ENCODE peak calls at places on chromosomes 16 and 17, in nine cellular contexts. T is GM12864; D is NCI-H2081; Z is heart left ventricle; K is H9; M is osteocyte; B is HTR-8/SVneo; Q is CD8-positive, alpha-beta T cell; P is non-pigmented ciliary epithelial cell. F is an unnamed sample.

GRCh38 chr17:76304226-76305134 is 3.6 kb downstream of the QRICH2 start:
- DNase-seq in T (no peak), D (no peak), Z (no peak), K (no peak), M (no peak), B (no peak), Q (no peak), P (no peak), F (no peak)

GRCh38 chr17:72448019-72448418 is 327.2 kb downstream of the SOX9 start:
- DNase-seq in T (no peak), D (no peak), Z (no peak), K (no peak), M (no peak), B (no peak), Q (no peak), P (no peak), F (no peak)

GRCh38 chr16:57061084-57061905 is 31.1 kb upstream of the CPNE2 start:
- DNase-seq in T (no peak), D (no peak), Z (peak), K (no peak), M (no peak), B (peak), Q (no peak), P (no peak), F (peak)

GRCh38 chr17:74408262-74408661 is 23.6 kb upstream of the GPRC5C start:
- DNase-seq in T (no peak), D (no peak), Z (no peak), K (no peak), M (no peak), B (no peak), Q (no peak), P (no peak), F (peak)

GRCh38 chr17:4204676-4205075 is 59.1 kb downstream of the ANKFY1 start:
- DNase-seq in T (no peak), D (no peak), Z (peak), K (peak), M (peak), B (no peak), Q (no peak), P (peak), F (no peak)

GRCh38 chr17:14201087-14201486 is 35.6 kb downstream of the CDRT15 start:
- DNase-seq in T (no peak), D (no peak), Z (no peak), K (no peak), M (peak), B (no peak), Q (peak), P (no peak), F (no peak)

GRCh38 chr17:63831505-63831904 is 4.0 kb upstream of the FTSJ3 start:
- DNase-seq in T (no peak), D (no peak), Z (no peak), K (no peak), M (no peak), B (no peak), Q (no peak), P (no peak), F (no peak)

GRCh38 chr16:17106243-17106791 is 364.4 kb downstream of the XYLT1 start:
- DNase-seq in T (no peak), D (no peak), Z (no peak), K (no peak), M (no peak), B (no peak), Q (no peak), P (no peak), F (no peak)

GRCh38 chr16:57627184-57627871 is 1.1 kb upstream of the ADGRG1 start:
- DNase-seq in T (no peak), D (no peak), Z (no peak), K (peak), M (no peak), B (peak), Q (no peak), P (no peak), F (peak)

GRCh38 chr17:61485067-61485775 is 33.0 kb downstream of the TBX4 start:
- DNase-seq in T (no peak), D (no peak), Z (no peak), K (no peak), M (no peak), B (no peak), Q (no peak), P (no peak), F (peak)

GRCh38 chr17:13538841-13539411 is 62.8 kb downstream of the HS3ST3A1 start:
- DNase-seq in T (no peak), D (no peak), Z (no peak), K (no peak), M (no peak), B (no peak), Q (no peak), P (no peak), F (no peak)

GRCh38 chr16:72783716-72784320 is 264.1 kb downstream of the ZFHX3 start:
- DNase-seq in T (no peak), D (no peak), Z (no peak), K (no peak), M (no peak), B (no peak), Q (no peak), P (peak), F (no peak)

GRCh38 chr16:81505011-81505660 is 60.5 kb downstream of the CMIP start:
- DNase-seq in T (peak), D (no peak), Z (no peak), K (no peak), M (no peak), B (no peak), Q (no peak), P (no peak), F (no peak)

GRCh38 chr16:70740174-70740918 is 54.5 kb upstream of the MTSS2 start:
- DNase-seq in T (no peak), D (no peak), Z (no peak), K (no peak), M (no peak), B (no peak), Q (no peak), P (no peak), F (no peak)

GRCh38 chr16:24568392-24568791 is 29.0 kb downstream of the RBBP6 start:
- DNase-seq in T (no peak), D (no peak), Z (no peak), K (no peak), M (no peak), B (no peak), Q (no peak), P (peak), F (peak)

GRCh38 chr16:2724088-2724676 is 4.2 kb upstream of the PRSS27 start:
- DNase-seq in T (no peak), D (no peak), Z (no peak), K (no peak), M (no peak), B (no peak), Q (no peak), P (no peak), F (no peak)

GRCh38 chr16:84176192-84177053 is 10.4 kb downstream of the TAF1C start:
- DNase-seq in T (no peak), D (no peak), Z (no peak), K (no peak), M (no peak), B (no peak), Q (no peak), P (no peak), F (no peak)

GRCh38 chr16:71358464-71359031 is at the start of gene CALB2:
- DNase-seq in T (no peak), D (peak), Z (peak), K (peak), M (peak), B (peak), Q (peak), P (no peak), F (peak)

F was measured in HT1080.